ENCODE peak calls at places on chromosomes 1 and 21, in seven cellular contexts. One of them, this sample, is unnamed.

GRCh38 chr21:41663805-41664788 is 102.8 kb downstream of the RIPK4 start:
- DNase-seq in neuronal stem cell: peak; percentile 20
- DNase-seq in mesendoderm: no peak
- DNase-seq in trophoblast cell: peak; percentile 42
- DNase-seq in H1: no peak
- DNase-seq in IMR-90: peak; percentile 32
- DNase-seq in H9: no peak
- DNase-seq in this sample: peak; percentile 44

GRCh38 chr1:51564124-51564523 is 45.1 kb upstream of the EPS15 start:
- DNase-seq in trophoblast cell: peak; percentile 44
- DNase-seq in neuronal stem cell: no peak
- DNase-seq in mesendoderm: no peak
- DNase-seq in IMR-90: peak; percentile 74
- DNase-seq in H1: no peak
- DNase-seq in H9: no peak
- DNase-seq in this sample: peak; percentile 55

GRCh38 chr1:210298936-210299335 is 29.8 kb upstream of the HHAT start:
- DNase-seq in trophoblast cell: peak; percentile 72
- DNase-seq in mesendoderm: no peak
- DNase-seq in neuronal stem cell: no peak
- DNase-seq in H9: no peak
- DNase-seq in H1: no peak
- DNase-seq in IMR-90: no peak
- DNase-seq in this sample: peak; percentile 26

GRCh38 chr1:66494488-66494887 is 39.5 kb upstream of the SGIP1 start:
- DNase-seq in mesendoderm: no peak
- DNase-seq in neuronal stem cell: no peak
- DNase-seq in H1: no peak
- DNase-seq in IMR-90: no peak
- DNase-seq in H9: no peak
- DNase-seq in trophoblast cell: no peak
- DNase-seq in this sample: no peak

GRCh38 chr1:225598847-225599246 is 54.1 kb downstream of the ENAH start:
- DNase-seq in H9: no peak
- DNase-seq in neuronal stem cell: no peak
- DNase-seq in trophoblast cell: no peak
- DNase-seq in IMR-90: no peak
- DNase-seq in mesendoderm: no peak
- DNase-seq in H1: no peak
- DNase-seq in this sample: no peak

GRCh38 chr1:12669529-12670068 is 25.7 kb downstream of the AADACL4 start:
- DNase-seq in mesendoderm: no peak
- DNase-seq in H1: no peak
- DNase-seq in H9: no peak
- DNase-seq in neuronal stem cell: no peak
- DNase-seq in trophoblast cell: peak; percentile 43
- DNase-seq in IMR-90: peak; percentile 9
- DNase-seq in this sample: no peak

GRCh38 chr1:154953611-154954038 is 2.3 kb downstream of the PBXIP1 start:
- DNase-seq in H1: no peak
- DNase-seq in IMR-90: no peak
- DNase-seq in trophoblast cell: no peak
- DNase-seq in mesendoderm: no peak
- DNase-seq in neuronal stem cell: no peak
- DNase-seq in H9: no peak
- DNase-seq in this sample: no peak

GRCh38 chr1:20430355-20431290 is 55.4 kb downstream of the CAMK2N1 start:
- DNase-seq in IMR-90: peak; percentile 18
- DNase-seq in H1: peak; percentile 94
- DNase-seq in trophoblast cell: peak; percentile 27
- DNase-seq in mesendoderm: peak; percentile 82
- DNase-seq in neuronal stem cell: peak; percentile 77
- DNase-seq in H9: peak; percentile 88
- DNase-seq in this sample: peak; percentile 33

GRCh38 chr1:189616893-189617292 is 860.8 kb downstream of the BRINP3 start:
- DNase-seq in mesendoderm: peak; percentile 23
- DNase-seq in H9: no peak
- DNase-seq in trophoblast cell: peak; percentile 73
- DNase-seq in IMR-90: peak; percentile 37
- DNase-seq in neuronal stem cell: no peak
- DNase-seq in H1: no peak
- DNase-seq in this sample: no peak

GRCh38 chr1:240122639-240123604 is 31.2 kb downstream of the FMN2 start:
- DNase-seq in neuronal stem cell: no peak
- DNase-seq in mesendoderm: peak; percentile 42
- DNase-seq in trophoblast cell: peak; percentile 26
- DNase-seq in IMR-90: no peak
- DNase-seq in H1: no peak
- DNase-seq in H9: no peak
- DNase-seq in this sample: no peak

GRCh38 chr21:41604583-41605041 is 96.7 kb upstream of the TMPRSS2 start:
- DNase-seq in H1: no peak
- DNase-seq in neuronal stem cell: no peak
- DNase-seq in mesendoderm: peak; percentile 64
- DNase-seq in IMR-90: peak; percentile 7
- DNase-seq in trophoblast cell: no peak
- DNase-seq in H9: peak; percentile 56
- DNase-seq in this sample: no peak

GRCh38 chr1:178609015-178609414 is 96.1 kb downstream of the TEX35 start:
- DNase-seq in H1: no peak
- DNase-seq in H9: no peak
- DNase-seq in neuronal stem cell: no peak
- DNase-seq in IMR-90: peak; percentile 92
- DNase-seq in trophoblast cell: peak; percentile 69
- DNase-seq in mesendoderm: no peak
- DNase-seq in this sample: peak; percentile 52

GRCh38 chr1:208820600-208821232 is 576.5 kb upstream of the PLXNA2 start:
- DNase-seq in H9: no peak
- DNase-seq in trophoblast cell: no peak
- DNase-seq in neuronal stem cell: no peak
- DNase-seq in mesendoderm: no peak
- DNase-seq in IMR-90: no peak
- DNase-seq in H1: no peak
- DNase-seq in this sample: no peak

GRCh38 chr1:215891266-215891665 is 324.2 kb downstream of the KCTD3 start:
- DNase-seq in mesendoderm: no peak
- DNase-seq in neuronal stem cell: no peak
- DNase-seq in H9: no peak
- DNase-seq in trophoblast cell: no peak
- DNase-seq in IMR-90: peak; percentile 12
- DNase-seq in H1: no peak
- DNase-seq in this sample: no peak

GRCh38 chr1:181104790-181105133 is 16.3 kb downstream of the IER5 start:
- DNase-seq in mesendoderm: peak; percentile 88
- DNase-seq in neuronal stem cell: peak; percentile 85
- DNase-seq in H9: peak; percentile 76
- DNase-seq in trophoblast cell: no peak
- DNase-seq in H1: no peak
- DNase-seq in IMR-90: no peak
- DNase-seq in this sample: peak; percentile 51

GRCh38 chr1:22142315-22143064 is 407 bp downstream of the WNT4 start:
- DNase-seq in trophoblast cell: peak; percentile 67
- DNase-seq in IMR-90: no peak
- DNase-seq in H1: peak; percentile 64
- DNase-seq in mesendoderm: peak; percentile 58
- DNase-seq in neuronal stem cell: no peak
- DNase-seq in H9: no peak
- DNase-seq in this sample: peak; percentile 35

GRCh38 chr1:160779662-160780397 is 16.1 kb upstream of the LY9 start:
- DNase-seq in trophoblast cell: peak; percentile 48
- DNase-seq in mesendoderm: peak; percentile 90
- DNase-seq in neuronal stem cell: no peak
- DNase-seq in IMR-90: no peak
- DNase-seq in H9: peak; percentile 82
- DNase-seq in H1: peak; percentile 85
- DNase-seq in this sample: peak; percentile 1

GRCh38 chr1:98344726-98345125 is 316.8 kb upstream of the SNX7 start:
- DNase-seq in IMR-90: no peak
- DNase-seq in H1: no peak
- DNase-seq in trophoblast cell: no peak
- DNase-seq in mesendoderm: peak; percentile 38
- DNase-seq in neuronal stem cell: no peak
- DNase-seq in H9: no peak
- DNase-seq in this sample: no peak

GRCh38 chr1:228343211-228343661 is 63.4 kb downstream of the TRIM11 start:
- DNase-seq in mesendoderm: no peak
- DNase-seq in H1: peak; percentile 35
- DNase-seq in neuronal stem cell: no peak
- DNase-seq in IMR-90: no peak
- DNase-seq in trophoblast cell: no peak
- DNase-seq in H9: peak; percentile 21
- DNase-seq in this sample: no peak

GRCh38 chr1:79448426-79448825 is 441.9 kb upstream of the ADGRL4 start:
- DNase-seq in mesendoderm: no peak
- DNase-seq in H9: no peak
- DNase-seq in IMR-90: no peak
- DNase-seq in neuronal stem cell: no peak
- DNase-seq in H1: no peak
- DNase-seq in trophoblast cell: no peak
- DNase-seq in this sample: no peak

GRCh38 chr1:239185245-239185619 is 201.1 kb upstream of the CHRM3 start:
- DNase-seq in trophoblast cell: no peak
- DNase-seq in H9: no peak
- DNase-seq in IMR-90: no peak
- DNase-seq in H1: no peak
- DNase-seq in mesendoderm: no peak
- DNase-seq in neuronal stem cell: no peak
- DNase-seq in this sample: no peak

DNA sequence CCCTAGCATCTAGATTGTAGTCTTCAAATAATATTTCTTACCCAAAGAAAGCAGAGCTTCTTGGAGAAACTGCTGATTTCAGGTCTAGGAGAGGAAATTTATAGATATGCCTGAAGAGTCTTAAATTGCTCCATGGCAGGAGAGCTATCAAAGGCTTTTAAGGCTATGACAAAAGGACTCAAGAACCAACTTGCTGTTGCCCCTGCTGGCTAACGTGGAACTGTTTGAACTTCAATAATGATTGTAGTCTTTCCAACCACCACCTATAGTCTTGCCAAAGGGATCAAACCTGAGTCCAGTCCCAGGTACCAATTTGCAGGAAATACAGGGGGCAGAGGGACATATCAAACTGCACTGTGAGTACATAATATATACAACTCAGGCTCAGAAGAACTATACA is 336.2 kb upstream of the ESRRG start:
- DNase-seq in trophoblast cell: no peak
- DNase-seq in H9: peak; percentile 27
- DNase-seq in H1: no peak
- DNase-seq in IMR-90: no peak
- DNase-seq in mesendoderm: peak; percentile 35
- DNase-seq in neuronal stem cell: no peak
- DNase-seq in this sample: no peak
- H2BK120ac ChIP-seq in trophoblast cell: no peak overlapping the region
- H2BK120ac ChIP-seq in H9: no peak overlapping the region
- H2BK120ac ChIP-seq in H1: no peak overlapping the region
- H2BK120ac ChIP-seq in IMR-90: no peak overlapping the region
- H2BK120ac ChIP-seq in mesendoderm: no peak overlapping the region
- H2BK120ac ChIP-seq in neuronal stem cell: no peak overlapping the region
- H2BK120ac ChIP-seq in this sample: no peak overlapping the region

DNA sequence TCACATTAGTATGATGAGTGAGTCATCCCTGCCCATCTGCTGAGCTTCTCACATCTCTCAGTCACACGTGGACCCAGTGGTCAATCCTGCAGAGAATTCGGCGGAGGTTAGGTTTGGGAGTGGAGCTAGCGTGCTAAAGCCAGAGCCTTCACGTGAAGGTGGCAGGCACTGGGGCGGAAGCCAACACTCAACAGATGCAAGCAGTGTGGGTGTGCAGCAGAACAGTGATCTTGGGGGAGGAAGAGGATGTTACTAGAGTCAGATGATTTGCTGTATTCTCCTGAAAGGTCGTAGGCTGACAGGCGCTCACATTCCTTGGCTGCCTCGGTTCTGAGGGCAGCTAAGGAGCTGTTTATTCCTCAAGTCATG is 6.7 kb downstream of the C1orf115 start:
- DNase-seq in neuronal stem cell: no peak
- DNase-seq in H1: no peak
- DNase-seq in H9: no peak
- DNase-seq in mesendoderm: no peak
- DNase-seq in IMR-90: peak; percentile 30
- DNase-seq in trophoblast cell: peak; percentile 53
- DNase-seq in this sample: peak; percentile 58
- H2BK120ac ChIP-seq in neuronal stem cell: no peak overlapping the region
- H2BK120ac ChIP-seq in H1: no peak overlapping the region
- H2BK120ac ChIP-seq in H9: no peak overlapping the region
- H2BK120ac ChIP-seq in mesendoderm: no peak overlapping the region
- H2BK120ac ChIP-seq in IMR-90: no peak overlapping the region
- H2BK120ac ChIP-seq in trophoblast cell: no peak overlapping the region
- H2BK120ac ChIP-seq in this sample: no peak overlapping the region

GRCh38 chr1:27957655-27958054 is 2.1 kb upstream of the XKR8 start:
- DNase-seq in mesendoderm: no peak
- DNase-seq in IMR-90: no peak
- DNase-seq in trophoblast cell: no peak
- DNase-seq in neuronal stem cell: no peak
- DNase-seq in H9: no peak
- DNase-seq in H1: no peak
- DNase-seq in this sample: no peak

GRCh38 chr1:27958513-27958912 is 1.3 kb upstream of the XKR8 start:
- DNase-seq in trophoblast cell: no peak
- DNase-seq in H9: no peak
- DNase-seq in IMR-90: no peak
- DNase-seq in mesendoderm: no peak
- DNase-seq in H1: no peak
- DNase-seq in neuronal stem cell: no peak
- DNase-seq in this sample: no peak

GRCh38 chr1:27954186-27954585 is 5.6 kb upstream of the XKR8 start:
- DNase-seq in H1: no peak
- DNase-seq in IMR-90: no peak
- DNase-seq in H9: no peak
- DNase-seq in neuronal stem cell: no peak
- DNase-seq in mesendoderm: no peak
- DNase-seq in trophoblast cell: no peak
- DNase-seq in this sample: no peak

GRCh38 chr1:27955076-27955475 is 4.7 kb upstream of the XKR8 start:
- DNase-seq in IMR-90: no peak
- DNase-seq in neuronal stem cell: no peak
- DNase-seq in trophoblast cell: no peak
- DNase-seq in mesendoderm: no peak
- DNase-seq in H9: no peak
- DNase-seq in H1: no peak
- DNase-seq in this sample: no peak

DNA sequence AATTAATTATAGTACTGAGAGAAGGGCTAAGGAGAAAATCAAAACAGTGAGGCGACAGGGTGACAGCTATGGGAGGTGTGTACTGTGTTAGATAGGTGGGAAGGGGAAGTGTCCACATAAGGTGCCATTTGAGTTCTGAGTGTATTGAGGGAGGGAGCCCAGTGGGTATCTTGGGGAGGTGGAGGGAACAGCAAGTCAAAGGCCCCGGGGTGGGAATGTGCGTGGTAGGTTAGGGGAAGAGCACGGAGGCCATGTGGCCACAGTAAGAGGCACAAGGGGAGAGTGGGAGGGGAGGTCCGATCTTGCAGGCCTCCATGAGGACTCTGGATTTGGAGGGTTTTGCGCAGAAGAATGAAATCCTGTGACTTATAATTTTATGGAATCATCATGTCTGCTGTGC is 3.0 kb upstream of the XKR8 start:
- DNase-seq in mesendoderm: no peak
- DNase-seq in H1: no peak
- DNase-seq in H9: no peak
- DNase-seq in trophoblast cell: no peak
- DNase-seq in IMR-90: no peak
- DNase-seq in neuronal stem cell: no peak
- DNase-seq in this sample: no peak
- H2BK120ac ChIP-seq in mesendoderm: no peak overlapping the region
- H2BK120ac ChIP-seq in H1: no peak overlapping the region
- H2BK120ac ChIP-seq in H9: no peak overlapping the region
- H2BK120ac ChIP-seq in trophoblast cell: no peak overlapping the region
- H2BK120ac ChIP-seq in IMR-90: no peak overlapping the region
- H2BK120ac ChIP-seq in neuronal stem cell: no peak overlapping the region
- H2BK120ac ChIP-seq in this sample: no peak overlapping the region

GRCh38 chr1:61978866-61979265 is 215.8 kb upstream of the L1TD1 start:
- DNase-seq in H1: no peak
- DNase-seq in H9: no peak
- DNase-seq in IMR-90: no peak
- DNase-seq in neuronal stem cell: no peak
- DNase-seq in mesendoderm: no peak
- DNase-seq in trophoblast cell: no peak
- DNase-seq in this sample: no peak
- H2BK120ac ChIP-seq in H1: no peak overlapping the region
- H2BK120ac ChIP-seq in H9: no peak overlapping the region
- H2BK120ac ChIP-seq in IMR-90: no peak overlapping the region
- H2BK120ac ChIP-seq in neuronal stem cell: no peak overlapping the region
- H2BK120ac ChIP-seq in mesendoderm: no peak overlapping the region
- H2BK120ac ChIP-seq in trophoblast cell: no peak overlapping the region
- H2BK120ac ChIP-seq in this sample: no peak overlapping the region